ENCODE peak calls at places on chromosomes 12 and 14, in seven cellular contexts. One of them, this sample, is unnamed.

GRCh38 chr14:95468416-95469133 is 47.9 kb downstream of the SYNE3 start:
- DNase-seq in transverse colon: peak
- DNase-seq in A549: no peak
- DNase-seq in tibial nerve: no peak
- DNase-seq in sigmoid colon: no peak
- DNase-seq in H1: no peak
- DNase-seq in upper lobe of left lung: no peak
- DNase-seq in this sample: no peak

GRCh38 chr12:104498211-104498801 is 41.6 kb downstream of the CHST11 start:
- DNase-seq in transverse colon: no peak
- DNase-seq in A549: no peak
- DNase-seq in tibial nerve: no peak
- DNase-seq in sigmoid colon: no peak
- DNase-seq in H1: no peak
- DNase-seq in upper lobe of left lung: no peak
- DNase-seq in this sample: no peak

GRCh38 chr12:47328831-47329545 is 249.2 kb upstream of the AMIGO2 start:
- DNase-seq in transverse colon: no peak
- DNase-seq in A549: no peak
- DNase-seq in tibial nerve: no peak
- DNase-seq in sigmoid colon: no peak
- DNase-seq in H1: no peak
- DNase-seq in upper lobe of left lung: no peak
- DNase-seq in this sample: no peak

GRCh38 chr12:121295123-121295745 is 1.3 kb downstream of the CAMKK2 start:
- DNase-seq in transverse colon: no peak
- DNase-seq in A549: peak
- DNase-seq in tibial nerve: no peak
- DNase-seq in sigmoid colon: no peak
- DNase-seq in H1: no peak
- DNase-seq in upper lobe of left lung: no peak
- DNase-seq in this sample: no peak

GRCh38 chr12:41993283-41993682 is 151.4 kb downstream of the GXYLT1 start:
- DNase-seq in transverse colon: no peak
- DNase-seq in A549: no peak
- DNase-seq in tibial nerve: no peak
- DNase-seq in sigmoid colon: no peak
- DNase-seq in H1: no peak
- DNase-seq in upper lobe of left lung: no peak
- DNase-seq in this sample: no peak

GRCh38 chr12:12249216-12250050 is 17.4 kb downstream of the LRP6 start:
- DNase-seq in transverse colon: no peak
- DNase-seq in A549: no peak
- DNase-seq in tibial nerve: no peak
- DNase-seq in sigmoid colon: no peak
- DNase-seq in H1: no peak
- DNase-seq in upper lobe of left lung: no peak
- DNase-seq in this sample: no peak

GRCh38 chr14:65639216-65639615 is 226.7 kb downstream of the FUT8 start:
- DNase-seq in transverse colon: no peak
- DNase-seq in A549: no peak
- DNase-seq in tibial nerve: no peak
- DNase-seq in sigmoid colon: no peak
- DNase-seq in H1: no peak
- DNase-seq in upper lobe of left lung: no peak
- DNase-seq in this sample: no peak

GRCh38 chr14:32372154-32372553 is 43.1 kb downstream of the AKAP6 start:
- DNase-seq in transverse colon: no peak
- DNase-seq in A549: no peak
- DNase-seq in tibial nerve: no peak
- DNase-seq in sigmoid colon: no peak
- DNase-seq in H1: no peak
- DNase-seq in upper lobe of left lung: no peak
- DNase-seq in this sample: no peak

GRCh38 chr14:52802597-52802996 is 11.2 kb upstream of the GNPNAT1 start:
- DNase-seq in transverse colon: no peak
- DNase-seq in A549: no peak
- DNase-seq in tibial nerve: no peak
- DNase-seq in sigmoid colon: no peak
- DNase-seq in H1: no peak
- DNase-seq in upper lobe of left lung: no peak
- DNase-seq in this sample: no peak

GRCh38 chr12:2225736-2226135 is 172.9 kb downstream of the CACNA1C start:
- DNase-seq in transverse colon: no peak
- DNase-seq in A549: no peak
- DNase-seq in tibial nerve: no peak
- DNase-seq in sigmoid colon: no peak
- DNase-seq in H1: no peak
- DNase-seq in upper lobe of left lung: no peak
- DNase-seq in this sample: no peak

GRCh38 chr14:27881063-27881462 is 885.5 kb upstream of the FOXG1 start:
- DNase-seq in transverse colon: no peak
- DNase-seq in A549: no peak
- DNase-seq in tibial nerve: no peak
- DNase-seq in sigmoid colon: no peak
- DNase-seq in H1: no peak
- DNase-seq in upper lobe of left lung: no peak
- DNase-seq in this sample: no peak

GRCh38 chr14:92726135-92726932 is 22.1 kb downstream of the LGMN start:
- DNase-seq in transverse colon: peak
- DNase-seq in A549: peak
- DNase-seq in tibial nerve: no peak
- DNase-seq in sigmoid colon: peak
- DNase-seq in H1: no peak
- DNase-seq in upper lobe of left lung: no peak
- DNase-seq in this sample: no peak

GRCh38 chr14:54172114-54172513 is 215.5 kb upstream of the BMP4 start:
- DNase-seq in transverse colon: no peak
- DNase-seq in A549: no peak
- DNase-seq in tibial nerve: no peak
- DNase-seq in sigmoid colon: no peak
- DNase-seq in H1: no peak
- DNase-seq in upper lobe of left lung: no peak
- DNase-seq in this sample: no peak

GRCh38 chr12:48542300-48542928 is 17.0 kb downstream of the OR8S1 start:
- DNase-seq in transverse colon: peak
- DNase-seq in A549: peak
- DNase-seq in tibial nerve: no peak
- DNase-seq in sigmoid colon: no peak
- DNase-seq in H1: peak
- DNase-seq in upper lobe of left lung: no peak
- DNase-seq in this sample: no peak

GRCh38 chr14:23381871-23382270 is 5.0 kb downstream of the CMTM5 start:
- DNase-seq in transverse colon: no peak
- DNase-seq in A549: no peak
- DNase-seq in tibial nerve: no peak
- DNase-seq in sigmoid colon: no peak
- DNase-seq in H1: no peak
- DNase-seq in upper lobe of left lung: no peak
- DNase-seq in this sample: no peak

GRCh38 chr14:75934998-75935628 is 46.7 kb downstream of the TGFB3 start:
- DNase-seq in transverse colon: no peak
- DNase-seq in A549: no peak
- DNase-seq in tibial nerve: no peak
- DNase-seq in sigmoid colon: no peak
- DNase-seq in H1: no peak
- DNase-seq in upper lobe of left lung: no peak
- DNase-seq in this sample: no peak

GRCh38 chr12:57096748-57097553 is 8.0 kb downstream of the NAB2 start:
- DNase-seq in transverse colon: no peak
- DNase-seq in A549: no peak
- DNase-seq in tibial nerve: no peak
- DNase-seq in sigmoid colon: no peak
- DNase-seq in H1: no peak
- DNase-seq in upper lobe of left lung: no peak
- DNase-seq in this sample: no peak

GRCh38 chr12:96073346-96074336 is 38.3 kb upstream of the LTA4H start:
- DNase-seq in transverse colon: no peak
- DNase-seq in A549: peak
- DNase-seq in tibial nerve: no peak
- DNase-seq in sigmoid colon: no peak
- DNase-seq in H1: no peak
- DNase-seq in upper lobe of left lung: no peak
- DNase-seq in this sample: no peak

GRCh38 chr12:1670815-1671268 is 20.0 kb upstream of the ADIPOR2 start:
- DNase-seq in transverse colon: peak
- DNase-seq in A549: no peak
- DNase-seq in tibial nerve: no peak
- DNase-seq in sigmoid colon: no peak
- DNase-seq in H1: no peak
- DNase-seq in upper lobe of left lung: no peak
- DNase-seq in this sample: no peak

GRCh38 chr12:121128908-121129704 is 3.6 kb upstream of the P2RX7 start:
- DNase-seq in transverse colon: peak
- DNase-seq in A549: peak
- DNase-seq in tibial nerve: peak
- DNase-seq in sigmoid colon: peak
- DNase-seq in H1: no peak
- DNase-seq in upper lobe of left lung: no peak
- DNase-seq in this sample: peak

GRCh38 chr12:111409403-111410228 is 3.9 kb downstream of the SH2B3 start:
- DNase-seq in transverse colon: no peak
- DNase-seq in A549: no peak
- DNase-seq in tibial nerve: no peak
- DNase-seq in sigmoid colon: peak
- DNase-seq in H1: no peak
- DNase-seq in upper lobe of left lung: peak
- DNase-seq in this sample: peak
- TF ChIP-seq POLR2A in transverse colon: no peak
- TF ChIP-seq POLR2A in A549: no peak
- TF ChIP-seq POLR2A in tibial nerve: no peak
- TF ChIP-seq POLR2A in sigmoid colon: no peak
- TF ChIP-seq POLR2A in H1: no peak
- TF ChIP-seq POLR2A in upper lobe of left lung: no peak
- TF ChIP-seq POLR2A in this sample: no peak

GRCh38 chr14:60188115-60188514 is 22.9 kb upstream of the DHRS7 start:
- DNase-seq in transverse colon: no peak
- DNase-seq in A549: no peak
- DNase-seq in tibial nerve: no peak
- DNase-seq in sigmoid colon: no peak
- DNase-seq in H1: no peak
- DNase-seq in upper lobe of left lung: no peak
- DNase-seq in this sample: no peak

GRCh38 chr14:60195179-60195810 is 30.1 kb upstream of the DHRS7 start:
- DNase-seq in transverse colon: no peak
- DNase-seq in A549: no peak
- DNase-seq in tibial nerve: no peak
- DNase-seq in sigmoid colon: no peak
- DNase-seq in H1: no peak
- DNase-seq in upper lobe of left lung: no peak
- DNase-seq in this sample: no peak

GRCh38 chr14:60188696-60189095 is 23.5 kb upstream of the DHRS7 start:
- DNase-seq in transverse colon: no peak
- DNase-seq in A549: no peak
- DNase-seq in tibial nerve: no peak
- DNase-seq in sigmoid colon: no peak
- DNase-seq in H1: no peak
- DNase-seq in upper lobe of left lung: no peak
- DNase-seq in this sample: no peak

GRCh38 chr14:60184597-60185555 is 19.7 kb upstream of the DHRS7 start:
- DNase-seq in transverse colon: no peak
- DNase-seq in A549: no peak
- DNase-seq in tibial nerve: no peak
- DNase-seq in sigmoid colon: no peak
- DNase-seq in H1: no peak
- DNase-seq in upper lobe of left lung: no peak
- DNase-seq in this sample: no peak

GRCh38 chr14:60189923-60190840 is 25.0 kb upstream of the DHRS7 start:
- DNase-seq in transverse colon: no peak
- DNase-seq in A549: no peak
- DNase-seq in tibial nerve: no peak
- DNase-seq in sigmoid colon: no peak
- DNase-seq in H1: no peak
- DNase-seq in upper lobe of left lung: no peak
- DNase-seq in this sample: no peak
- TF ChIP-seq EP300 in transverse colon: no peak
- TF ChIP-seq EP300 in A549: no peak
- TF ChIP-seq EP300 in tibial nerve: no peak
- TF ChIP-seq EP300 in sigmoid colon: no peak
- TF ChIP-seq EP300 in H1: no peak
- TF ChIP-seq EP300 in upper lobe of left lung: no peak
- TF ChIP-seq EP300 in this sample: no peak

DNA sequence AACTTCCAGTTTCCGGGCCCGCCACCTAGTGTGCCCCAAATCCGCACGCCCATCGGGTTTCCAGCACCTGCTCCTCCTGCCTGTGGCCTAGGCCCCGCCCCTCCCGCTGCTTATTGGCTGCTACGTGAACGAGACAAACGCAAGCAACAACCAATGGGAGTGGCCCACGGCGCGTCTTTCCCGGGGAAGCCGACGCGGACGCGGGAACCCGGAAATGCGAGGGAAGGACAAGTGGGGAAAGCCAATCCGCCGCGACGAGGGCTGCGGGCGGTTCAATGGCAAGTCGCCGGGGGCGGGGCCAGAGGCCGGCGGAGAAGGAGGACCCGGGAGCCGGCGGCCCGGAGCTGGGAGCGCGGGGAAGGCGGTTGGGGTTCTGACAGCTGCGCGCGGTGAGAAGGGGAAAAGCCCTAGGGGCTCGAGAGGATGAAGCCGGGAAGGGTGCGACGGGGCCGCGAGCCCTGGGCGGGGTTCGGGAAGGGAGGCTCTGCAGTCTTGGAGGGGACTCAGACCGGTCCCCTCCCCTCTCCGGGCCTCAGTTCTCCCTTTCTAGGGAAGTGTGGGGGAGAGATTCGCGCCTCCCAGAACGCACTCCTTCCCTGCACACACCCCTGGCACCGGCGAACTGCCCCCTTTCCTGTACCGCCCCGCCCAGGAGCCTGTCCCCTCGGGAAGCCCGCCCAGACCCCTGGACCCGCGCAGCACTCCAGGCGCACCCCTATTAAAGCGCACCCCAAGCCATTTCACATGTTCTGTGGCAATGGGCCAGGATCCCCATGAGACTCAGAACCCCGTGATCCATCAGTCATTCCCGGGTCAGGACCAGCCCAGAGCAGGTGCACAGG is at the start of gene FICD:
- DNase-seq in transverse colon: peak
- DNase-seq in A549: peak
- DNase-seq in tibial nerve: peak
- DNase-seq in sigmoid colon: peak
- DNase-seq in H1: peak
- DNase-seq in upper lobe of left lung: peak
- DNase-seq in this sample: peak
- TF ChIP-seq POLR2A in transverse colon: peak
- TF ChIP-seq POLR2A in A549: peak
- TF ChIP-seq POLR2A in tibial nerve: no peak
- TF ChIP-seq POLR2A in sigmoid colon: peak
- TF ChIP-seq POLR2A in H1: peak
- TF ChIP-seq POLR2A in upper lobe of left lung: peak
- TF ChIP-seq POLR2A in this sample: no peak

DNA sequence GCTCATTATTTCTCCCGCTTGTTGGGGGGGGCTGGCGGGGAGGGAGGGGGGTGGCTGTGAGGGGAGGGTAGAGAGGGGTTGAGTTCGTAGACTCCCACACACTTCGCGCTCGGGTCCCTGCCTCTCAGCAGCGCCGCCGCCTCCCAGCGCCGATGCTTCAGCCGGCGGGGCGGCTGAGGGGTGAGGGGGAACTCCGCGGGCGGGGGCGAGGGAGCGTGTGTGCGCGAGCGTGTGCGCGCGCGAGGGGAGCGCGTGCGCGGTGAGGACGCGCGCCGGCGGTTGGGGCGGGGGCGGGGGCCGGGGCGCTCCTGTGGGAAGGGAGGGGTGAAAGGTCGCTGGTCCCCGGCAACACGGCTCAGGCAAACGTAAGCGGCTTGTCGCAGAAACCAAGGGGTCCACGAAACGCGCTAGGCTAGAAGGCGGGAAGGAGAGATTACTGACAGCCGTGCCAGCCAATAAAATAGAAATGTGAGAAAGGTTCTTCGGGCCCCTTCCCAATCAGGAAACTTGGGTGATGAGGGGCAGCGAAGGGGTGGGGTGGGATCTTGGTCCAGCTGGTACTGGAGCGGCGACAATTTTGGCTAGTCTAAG is 343 bp upstream of the NOVA1 start:
- DNase-seq in transverse colon: peak
- DNase-seq in A549: peak
- DNase-seq in tibial nerve: peak
- DNase-seq in sigmoid colon: peak
- DNase-seq in H1: peak
- DNase-seq in upper lobe of left lung: peak
- DNase-seq in this sample: peak
- TF ChIP-seq EP300 in transverse colon: no peak
- TF ChIP-seq EP300 in A549: no peak
- TF ChIP-seq EP300 in tibial nerve: no peak
- TF ChIP-seq EP300 in sigmoid colon: no peak
- TF ChIP-seq EP300 in H1: no peak
- TF ChIP-seq EP300 in upper lobe of left lung: no peak
- TF ChIP-seq EP300 in this sample: no peak

This sample was measured in ovary.